ENCODE peak calls at places on chromosomes 4 and X, in ten cellular contexts. L is osteoblast; E is central memory CD4-positive, alpha-beta T cell; O is HEK293T; U is NCI-H748 treated with DMSO at 0.1 percent for 48 hours; W is RPMI7951; S is NCI-H1092; A is retina; F is amygdala; J is NCI-H460. K is an unnamed sample.

GRCh38 chr4:185892165-185892564 is 80.2 kb upstream of the SORBS2 start:
- DNase-seq in L (no peak), E (no peak), O (no peak), U (no peak), W (no peak), S (no peak), A (no peak), F (no peak), J (no peak), K (no peak)

GRCh38 chrX:54807524-54808108 is at the start of gene MAGED2:
- DNase-seq in L (no peak), E (peak), O (peak), U (peak), W (peak), S (peak), A (peak), F (peak), J (no peak), K (no peak)

GRCh38 chr4:101037938-101038413 is 309.4 kb downstream of the PPP3CA start:
- DNase-seq in L (no peak), E (peak), O (no peak), U (no peak), W (no peak), S (no peak), A (no peak), F (no peak), J (no peak), K (no peak)

GRCh38 chr4:147787204-147787603 is 55.3 kb downstream of the ARHGAP10 start:
- DNase-seq in L (no peak), E (no peak), O (no peak), U (no peak), W (peak), S (no peak), A (no peak), F (no peak), J (no peak), K (no peak)

GRCh38 chrX:153029875-153030274 is 26.4 kb upstream of the PNMA3 start:
- DNase-seq in L (peak), E (no peak), O (no peak), U (no peak), W (no peak), S (no peak), A (no peak), F (no peak), J (no peak), K (no peak)

GRCh38 chrX:103518571-103518970 is 718 bp downstream of the RAB40A start:
- DNase-seq in L (no peak), E (no peak), O (no peak), U (no peak), W (no peak), S (no peak), A (no peak), F (no peak), J (no peak), K (no peak)

GRCh38 chr4:24730256-24731001 is 64.9 kb upstream of the SOD3 start:
- DNase-seq in L (peak), E (no peak), O (no peak), U (no peak), W (peak), S (no peak), A (peak), F (peak), J (no peak), K (no peak)

GRCh38 chrX:130896026-130896425 is 7.0 kb downstream of the ENOX2 start:
- DNase-seq in L (no peak), E (no peak), O (no peak), U (no peak), W (no peak), S (no peak), A (no peak), F (no peak), J (no peak), K (no peak)

GRCh38 chr4:113641025-113641431 is 120.5 kb downstream of the CAMK2D start:
- DNase-seq in L (no peak), E (no peak), O (no peak), U (no peak), W (no peak), S (no peak), A (no peak), F (no peak), J (no peak), K (no peak)

GRCh38 chrX:80021611-80022010 is 7.1 kb downstream of the TBX22 start:
- DNase-seq in L (no peak), E (no peak), O (no peak), U (no peak), W (no peak), S (no peak), A (peak), F (no peak), J (no peak), K (no peak)

GRCh38 chrX:140971385-140971784 is 31.0 kb upstream of the SPANXB1 start:
- DNase-seq in L (no peak), E (no peak), O (no peak), U (no peak), W (no peak), S (no peak), A (peak), F (no peak), J (no peak), K (no peak)

GRCh38 chr4:25481648-25482047 is 104.6 kb downstream of the ANAPC4 start:
- DNase-seq in L (no peak), E (no peak), O (no peak), U (no peak), W (no peak), S (no peak), A (no peak), F (no peak), J (no peak), K (no peak)

K was measured in NCI-H2029.